ENCODE peak calls at places on chromosome 9, in six cellular contexts. P, W, Z, L, Y and Q are unnamed samples.

GRCh38 chr9:3922846-3923245 is 377.0 kb downstream of the GLIS3 start:
- DNase-seq in L (no peak), Y (no peak), P (no peak), W (no peak), Z (no peak), Q (no peak)

GRCh38 chr9:89880161-89880560 is 275.3 kb downstream of the GADD45G start:
- DNase-seq in Z (no peak), W (no peak), L (no peak), Y (no peak), P (no peak), Q (no peak)

GRCh38 chr9:91758491-91758981 is 191.5 kb downstream of the ROR2 start:
- DNase-seq in W (peak), Z (no peak), Y (peak), P (peak), L (no peak), Q (peak)

GRCh38 chr9:89309608-89310485 is 1.1 kb upstream of the CKS2 start:
- DNase-seq in W (peak), Y (peak), Z (no peak), L (no peak), P (no peak), Q (no peak)

GRCh38 chr9:96508227-96508940 is 58.4 kb downstream of the HABP4 start:
- DNase-seq in Y (no peak), P (no peak), Z (no peak), W (no peak), L (no peak), Q (peak)

GRCh38 chr9:87140605-87141109 is 193.4 kb upstream of the GAS1 start:
- DNase-seq in Z (no peak), L (no peak), P (no peak), Y (no peak), W (no peak), Q (no peak)

GRCh38 chr9:130995399-130995941 is 13.5 kb upstream of the LAMC3 start:
- DNase-seq in Y (peak), P (peak), W (peak), L (no peak), Z (no peak), Q (peak)

GRCh38 chr9:119268985-119269384 is 100.2 kb downstream of the BRINP1 start:
- DNase-seq in P (no peak), Z (no peak), Y (peak), W (no peak), L (no peak), Q (no peak)

GRCh38 chr9:121171236-121171635 is 30.4 kb downstream of the RAB14 start:
- DNase-seq in L (no peak), Z (no peak), W (no peak), Y (no peak), P (no peak), Q (no peak)

GRCh38 chr9:12819436-12820185 is 44.8 kb downstream of the LURAP1L start:
- DNase-seq in L (no peak), Y (peak), Z (no peak), W (no peak), P (no peak), Q (peak)